ENCODE peak calls at places on chromosomes 2 and 18, in five cellular contexts. One of them, this sample, is unnamed.

GRCh38 chr2:222040333-222040732 is 258.5 kb downstream of the PAX3 start:
- DNase-seq in left ventricle myocardium inferior: no peak
- DNase-seq in thyroid gland: no peak
- DNase-seq in thoracic aorta: no peak
- DNase-seq in A673: no peak
- DNase-seq in this sample: no peak

GRCh38 chr2:131754929-131755720 is 227.4 kb downstream of the CCDC74A start:
- DNase-seq in left ventricle myocardium inferior: no peak
- DNase-seq in thyroid gland: no peak
- DNase-seq in thoracic aorta: no peak
- DNase-seq in A673: no peak
- DNase-seq in this sample: no peak

GRCh38 chr2:1561793-1562521 is 148.7 kb downstream of the TPO start:
- DNase-seq in left ventricle myocardium inferior: no peak
- DNase-seq in thyroid gland: no peak
- DNase-seq in thoracic aorta: no peak
- DNase-seq in A673: no peak
- DNase-seq in this sample: no peak

GRCh38 chr2:144317071-144317738 is 202.7 kb downstream of the ZEB2 start:
- DNase-seq in left ventricle myocardium inferior: no peak
- DNase-seq in thyroid gland: no peak
- DNase-seq in thoracic aorta: no peak
- DNase-seq in A673: peak; percentile 90
- DNase-seq in this sample: no peak

GRCh38 chr2:44398243-44398897 is 36.6 kb downstream of the CAMKMT start:
- DNase-seq in left ventricle myocardium inferior: no peak
- DNase-seq in thyroid gland: no peak
- DNase-seq in thoracic aorta: no peak
- DNase-seq in A673: no peak
- DNase-seq in this sample: no peak

GRCh38 chr2:217897816-217898806 is 104.7 kb downstream of the TNS1 start:
- DNase-seq in left ventricle myocardium inferior: peak; percentile 57
- DNase-seq in thyroid gland: peak; percentile 98
- DNase-seq in thoracic aorta: no peak
- DNase-seq in A673: no peak
- DNase-seq in this sample: no peak

GRCh38 chr2:109168080-109168479 is 39.1 kb downstream of the SH3RF3 start:
- DNase-seq in left ventricle myocardium inferior: no peak
- DNase-seq in thyroid gland: no peak
- DNase-seq in thoracic aorta: no peak
- DNase-seq in A673: no peak
- DNase-seq in this sample: no peak

GRCh38 chr2:239871481-239872435 is 153.4 kb downstream of the NDUFA10 start:
- DNase-seq in left ventricle myocardium inferior: no peak
- DNase-seq in thyroid gland: no peak
- DNase-seq in thoracic aorta: no peak
- DNase-seq in A673: no peak
- DNase-seq in this sample: no peak

GRCh38 chr2:233764761-233765160 is 4.7 kb downstream of the UGT1A1 start:
- DNase-seq in left ventricle myocardium inferior: no peak
- DNase-seq in thyroid gland: no peak
- DNase-seq in thoracic aorta: no peak
- DNase-seq in A673: no peak
- DNase-seq in this sample: no peak

GRCh38 chr2:193824474-193824873 is 1629.7 kb upstream of the TMEFF2 start:
- DNase-seq in left ventricle myocardium inferior: no peak
- DNase-seq in thyroid gland: no peak
- DNase-seq in thoracic aorta: no peak
- DNase-seq in A673: peak; percentile 0
- DNase-seq in this sample: peak; percentile 73

DNA sequence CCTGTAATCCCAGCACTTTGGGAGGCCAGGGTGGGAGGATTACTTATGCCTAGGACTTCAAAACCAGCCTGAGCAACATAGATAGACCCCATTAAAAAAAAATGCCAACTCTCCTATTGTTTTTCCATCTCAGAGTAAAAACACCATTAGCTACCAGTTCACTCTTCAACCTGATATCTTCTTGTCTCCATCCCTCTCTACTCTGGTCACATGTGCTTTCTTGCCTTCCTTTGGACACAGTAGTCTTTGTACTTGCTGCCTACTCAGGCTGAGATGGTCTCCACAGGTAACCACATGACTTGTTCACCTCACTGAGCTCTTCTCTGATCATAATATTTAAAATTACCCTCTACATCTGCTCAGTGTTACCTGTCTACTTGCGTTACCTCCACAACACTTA is 5.0 kb downstream of the MALT1 start:
- DNase-seq in left ventricle myocardium inferior: no peak
- DNase-seq in thyroid gland: no peak
- DNase-seq in thoracic aorta: no peak
- DNase-seq in A673: no peak
- DNase-seq in this sample: no peak
- H3K27ac ChIP-seq in left ventricle myocardium inferior: no peak overlapping the region
- H3K27ac ChIP-seq in thyroid gland: no peak overlapping the region
- H3K27ac ChIP-seq in thoracic aorta: no peak overlapping the region
- H3K27ac ChIP-seq in A673: no peak overlapping the region
- H3K27ac ChIP-seq in this sample: no peak overlapping the region

GRCh38 chr18:25140144-25140961 is 211.6 kb downstream of the ZNF521 start:
- DNase-seq in left ventricle myocardium inferior: no peak
- DNase-seq in thyroid gland: no peak
- DNase-seq in thoracic aorta: no peak
- DNase-seq in A673: no peak
- DNase-seq in this sample: no peak

GRCh38 chr18:25136416-25137132 is 215.4 kb downstream of the ZNF521 start:
- DNase-seq in left ventricle myocardium inferior: no peak
- DNase-seq in thyroid gland: no peak
- DNase-seq in thoracic aorta: no peak
- DNase-seq in A673: no peak
- DNase-seq in this sample: no peak

GRCh38 chr18:25134858-25135257 is 217.1 kb downstream of the ZNF521 start:
- DNase-seq in left ventricle myocardium inferior: no peak
- DNase-seq in thyroid gland: no peak
- DNase-seq in thoracic aorta: no peak
- DNase-seq in A673: no peak
- DNase-seq in this sample: no peak

GRCh38 chr18:25133879-25134278 is 218.1 kb downstream of the ZNF521 start:
- DNase-seq in left ventricle myocardium inferior: no peak
- DNase-seq in thyroid gland: no peak
- DNase-seq in thoracic aorta: no peak
- DNase-seq in A673: no peak
- DNase-seq in this sample: no peak

DNA sequence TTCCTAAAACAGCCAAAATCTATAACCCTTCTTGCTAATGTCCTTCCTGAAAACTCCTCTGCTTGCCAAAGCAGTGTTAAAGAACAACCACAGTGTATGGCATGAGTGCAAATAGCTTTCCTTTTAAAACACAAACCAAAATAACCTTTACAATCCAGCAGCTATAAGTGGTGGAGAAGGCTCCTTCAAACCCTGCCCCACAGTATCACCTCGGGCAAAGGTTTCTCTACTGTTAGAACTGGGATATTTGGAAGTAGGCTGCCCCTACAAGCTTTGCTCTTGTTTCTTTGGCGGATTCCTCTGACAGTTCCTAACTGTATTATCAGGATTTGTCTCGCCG is 214.9 kb downstream of the ZNF521 start:
- DNase-seq in left ventricle myocardium inferior: no peak
- DNase-seq in thyroid gland: no peak
- DNase-seq in thoracic aorta: no peak
- DNase-seq in A673: no peak
- DNase-seq in this sample: no peak
- H3K27ac ChIP-seq in left ventricle myocardium inferior: peak overlapping the region; percentile 77
- H3K27ac ChIP-seq in thyroid gland: no peak overlapping the region
- H3K27ac ChIP-seq in thoracic aorta: no peak overlapping the region
- H3K27ac ChIP-seq in A673: no peak overlapping the region
- H3K27ac ChIP-seq in this sample: no peak overlapping the region

GRCh38 chr2:85673736-85674375 is 5.9 kb upstream of the SFTPB start:
- DNase-seq in left ventricle myocardium inferior: no peak
- DNase-seq in thyroid gland: no peak
- DNase-seq in thoracic aorta: no peak
- DNase-seq in A673: no peak
- DNase-seq in this sample: no peak
- H3K27ac ChIP-seq in left ventricle myocardium inferior: no peak overlapping the region
- H3K27ac ChIP-seq in thyroid gland: no peak overlapping the region
- H3K27ac ChIP-seq in thoracic aorta: no peak overlapping the region
- H3K27ac ChIP-seq in A673: no peak overlapping the region
- H3K27ac ChIP-seq in this sample: no peak overlapping the region

DNA sequence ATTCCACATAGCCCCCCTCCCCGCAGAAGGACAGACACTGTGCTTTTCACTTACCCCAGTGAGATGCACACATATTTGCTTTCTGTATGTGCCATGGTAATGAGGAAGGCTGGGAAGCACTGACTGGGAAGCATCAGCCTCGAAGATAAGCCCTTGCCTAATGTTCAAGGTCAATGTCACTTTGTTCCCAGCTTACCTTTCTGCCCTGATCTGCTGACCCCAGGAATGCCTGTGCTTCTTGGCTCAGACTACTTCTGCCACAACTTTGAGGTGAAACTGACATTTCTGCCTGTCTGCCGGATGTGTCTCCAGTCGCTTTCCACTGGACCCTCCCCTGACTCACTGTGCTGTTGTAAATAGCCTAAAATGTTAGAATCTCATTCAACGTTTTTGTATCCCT is 183.8 kb downstream of the PTPRM start:
- DNase-seq in left ventricle myocardium inferior: no peak
- DNase-seq in thyroid gland: no peak
- DNase-seq in thoracic aorta: no peak
- DNase-seq in A673: no peak
- DNase-seq in this sample: no peak
- H3K27ac ChIP-seq in left ventricle myocardium inferior: peak overlapping the region; percentile 66
- H3K27ac ChIP-seq in thyroid gland: peak overlapping the region; percentile 91
- H3K27ac ChIP-seq in thoracic aorta: no peak overlapping the region
- H3K27ac ChIP-seq in A673: no peak overlapping the region
- H3K27ac ChIP-seq in this sample: no peak overlapping the region

GRCh38 chr2:62525549-62525948 is 19.6 kb upstream of the TMEM17 start:
- DNase-seq in left ventricle myocardium inferior: no peak
- DNase-seq in thyroid gland: no peak
- DNase-seq in thoracic aorta: no peak
- DNase-seq in A673: no peak
- DNase-seq in this sample: no peak
- H3K27ac ChIP-seq in left ventricle myocardium inferior: no peak overlapping the region
- H3K27ac ChIP-seq in thyroid gland: no peak overlapping the region
- H3K27ac ChIP-seq in thoracic aorta: no peak overlapping the region
- H3K27ac ChIP-seq in A673: no peak overlapping the region
- H3K27ac ChIP-seq in this sample: no peak overlapping the region

GRCh38 chr2:216632952-216633615 is at the start of gene IGFBP2:
- DNase-seq in left ventricle myocardium inferior: peak; percentile 49
- DNase-seq in thyroid gland: peak; percentile 25
- DNase-seq in thoracic aorta: no peak
- DNase-seq in A673: peak; percentile 94
- DNase-seq in this sample: no peak
- H3K27ac ChIP-seq in left ventricle myocardium inferior: peak within 1 kb of the TSS; percentile 75
- H3K27ac ChIP-seq in thyroid gland: no peak within 1 kb of the TSS
- H3K27ac ChIP-seq in thoracic aorta: peak within 1 kb of the TSS; percentile 91
- H3K27ac ChIP-seq in A673: peak within 1 kb of the TSS; percentile 93
- H3K27ac ChIP-seq in this sample: no peak within 1 kb of the TSS

GRCh38 chr2:128234613-128235012 is 84.1 kb downstream of the HS6ST1 start:
- DNase-seq in left ventricle myocardium inferior: no peak
- DNase-seq in thyroid gland: no peak
- DNase-seq in thoracic aorta: no peak
- DNase-seq in A673: no peak
- DNase-seq in this sample: no peak

GRCh38 chr2:128237911-128238697 is 80.6 kb downstream of the HS6ST1 start:
- DNase-seq in left ventricle myocardium inferior: no peak
- DNase-seq in thyroid gland: no peak
- DNase-seq in thoracic aorta: no peak
- DNase-seq in A673: no peak
- DNase-seq in this sample: no peak

GRCh38 chr2:128235581-128235980 is 83.1 kb downstream of the HS6ST1 start:
- DNase-seq in left ventricle myocardium inferior: no peak
- DNase-seq in thyroid gland: no peak
- DNase-seq in thoracic aorta: no peak
- DNase-seq in A673: no peak
- DNase-seq in this sample: no peak

GRCh38 chr2:128237081-128237534 is 81.6 kb downstream of the HS6ST1 start:
- DNase-seq in left ventricle myocardium inferior: no peak
- DNase-seq in thyroid gland: no peak
- DNase-seq in thoracic aorta: no peak
- DNase-seq in A673: no peak
- DNase-seq in this sample: no peak

GRCh38 chr2:128236491-128237035 is 82.1 kb downstream of the HS6ST1 start:
- DNase-seq in left ventricle myocardium inferior: no peak
- DNase-seq in thyroid gland: no peak
- DNase-seq in thoracic aorta: no peak
- DNase-seq in A673: no peak
- DNase-seq in this sample: peak; percentile 27
- H3K27ac ChIP-seq in left ventricle myocardium inferior: peak overlapping the region; percentile 46
- H3K27ac ChIP-seq in thyroid gland: no peak overlapping the region
- H3K27ac ChIP-seq in thoracic aorta: no peak overlapping the region
- H3K27ac ChIP-seq in A673: no peak overlapping the region
- H3K27ac ChIP-seq in this sample: no peak overlapping the region

GRCh38 chr18:35580748-35581534 is 599 bp upstream of the GALNT1 start:
- DNase-seq in left ventricle myocardium inferior: peak; percentile 63
- DNase-seq in thyroid gland: peak; percentile 60
- DNase-seq in thoracic aorta: no peak
- DNase-seq in A673: peak; percentile 56
- DNase-seq in this sample: no peak
- H3K27ac ChIP-seq in left ventricle myocardium inferior: peak overlapping the region; percentile 97
- H3K27ac ChIP-seq in thyroid gland: peak overlapping the region; percentile 92
- H3K27ac ChIP-seq in thoracic aorta: peak overlapping the region; percentile 95
- H3K27ac ChIP-seq in A673: no peak overlapping the region
- H3K27ac ChIP-seq in this sample: peak overlapping the region; percentile 58

GRCh38 chr2:69166465-69166811 is 153.5 kb downstream of the ANTXR1 start:
- DNase-seq in left ventricle myocardium inferior: no peak
- DNase-seq in thyroid gland: no peak
- DNase-seq in thoracic aorta: no peak
- DNase-seq in A673: no peak
- DNase-seq in this sample: no peak

GRCh38 chr2:69168144-69168813 is 155.3 kb downstream of the ANTXR1 start:
- DNase-seq in left ventricle myocardium inferior: no peak
- DNase-seq in thyroid gland: no peak
- DNase-seq in thoracic aorta: no peak
- DNase-seq in A673: no peak
- DNase-seq in this sample: no peak

GRCh38 chr2:69166812-69167468 is 154.0 kb downstream of the ANTXR1 start:
- DNase-seq in left ventricle myocardium inferior: no peak
- DNase-seq in thyroid gland: peak; percentile 83
- DNase-seq in thoracic aorta: no peak
- DNase-seq in A673: no peak
- DNase-seq in this sample: no peak

GRCh38 chr2:69168950-69169695 is 156.1 kb downstream of the ANTXR1 start:
- DNase-seq in left ventricle myocardium inferior: no peak
- DNase-seq in thyroid gland: peak; percentile 83
- DNase-seq in thoracic aorta: no peak
- DNase-seq in A673: no peak
- DNase-seq in this sample: no peak

DNA sequence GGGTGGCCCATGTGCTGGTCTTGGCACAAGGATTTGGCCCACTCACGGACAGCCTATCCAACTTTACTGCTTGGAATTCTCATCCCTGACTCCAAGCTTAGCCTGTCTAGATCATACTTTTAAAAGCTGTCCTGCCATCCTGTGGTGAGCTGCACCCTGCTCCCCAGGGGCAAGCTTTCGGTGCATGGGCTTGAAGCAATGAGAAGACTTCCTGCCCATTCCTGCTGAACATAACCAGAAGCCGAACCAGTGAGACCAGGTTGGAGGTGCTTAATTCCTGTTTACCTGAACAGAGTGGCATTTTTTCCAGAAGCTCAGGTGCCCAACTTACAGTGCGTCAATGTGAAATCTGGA is 154.5 kb downstream of the ANTXR1 start:
- DNase-seq in left ventricle myocardium inferior: no peak
- DNase-seq in thyroid gland: no peak
- DNase-seq in thoracic aorta: no peak
- DNase-seq in A673: no peak
- DNase-seq in this sample: no peak
- H3K27ac ChIP-seq in left ventricle myocardium inferior: no peak overlapping the region
- H3K27ac ChIP-seq in thyroid gland: peak overlapping the region; percentile 70
- H3K27ac ChIP-seq in thoracic aorta: peak overlapping the region; percentile 97
- H3K27ac ChIP-seq in A673: no peak overlapping the region
- H3K27ac ChIP-seq in this sample: no peak overlapping the region